ENCODE peak calls at places on chromosome 2, in six cellular contexts. U is activated T-cell treated with anti-CD3 and anti-CD28 coated beads, Interleukin-2, amount 50 U/mL, for 24 hours; O is WTC11; D is stimulated activated CD8-positive, alpha-beta memory T cell treated with anti-CD3 and anti-CD28 coated beads, Interleukin-2, amount 100 ng/mL, for 1 hour; Q is NCI-H1417; W is CD4-positive, alpha-beta T cell. C is an unnamed sample.

GRCh38 chr2:166406374-166406773 is 30.6 kb upstream of the SCN9A start:
- DNase-seq in U (no peak), O (no peak), D (no peak), Q (no peak), W (no peak), C (no peak)

GRCh38 chr2:162328424-162329157 is 10.1 kb upstream of the IFIH1 start:
- DNase-seq in U (no peak), O (no peak), D (no peak), Q (no peak), W (no peak), C (no peak)

GRCh38 chr2:133674433-133675331 is 106.4 kb upstream of the NCKAP5 start:
- DNase-seq in U (no peak), O (peak; percentile 30), D (no peak), Q (peak; percentile 87), W (no peak), C (peak; percentile 63)

GRCh38 chr2:120445431-120446143 is 99.7 kb downstream of the INHBB start:
- DNase-seq in U (no peak), O (no peak), D (no peak), Q (peak; percentile 4), W (no peak), C (no peak)

GRCh38 chr2:170926743-170927297 is 2.2 kb upstream of the GORASP2 start:
- DNase-seq in U (no peak), O (no peak), D (no peak), Q (no peak), W (no peak), C (no peak)

GRCh38 chr2:69955029-69955428 is 6.4 kb downstream of the ASPRV1 start:
- DNase-seq in U (peak; percentile 13), O (no peak), D (no peak), Q (no peak), W (no peak), C (no peak)

GRCh38 chr2:233267516-233268245 is 16.2 kb downstream of the ATG16L1 start:
- DNase-seq in U (peak; percentile 74), O (no peak), D (peak; percentile 56), Q (no peak), W (peak; percentile 68), C (no peak)

GRCh38 chr2:195413422-195413821 is 243.6 kb upstream of the SLC39A10 start:
- DNase-seq in U (no peak), O (no peak), D (no peak), Q (no peak), W (no peak), C (no peak)

GRCh38 chr2:230664128-230664527 is 48.5 kb upstream of the CAB39 start:
- DNase-seq in U (peak; percentile 52), O (no peak), D (no peak), Q (no peak), W (no peak), C (no peak)

GRCh38 chr2:230668939-230669303 is 43.7 kb upstream of the CAB39 start:
- DNase-seq in U (no peak), O (no peak), D (no peak), Q (no peak), W (no peak), C (no peak)

GRCh38 chr2:40439473-40439872 is 12.4 kb downstream of the SLC8A1 start:
- DNase-seq in U (no peak), O (no peak), D (no peak), Q (no peak), W (no peak), C (no peak)

GRCh38 chr2:239548491-239548890 is 147.7 kb upstream of the HDAC4 start:
- DNase-seq in U (peak; percentile 72), O (no peak), D (peak; percentile 7), Q (no peak), W (peak; percentile 41), C (no peak)

GRCh38 chr2:147082850-147083522 is 761.8 kb upstream of the ACVR2A start:
- DNase-seq in U (no peak), O (peak; percentile 69), D (no peak), Q (peak; percentile 90), W (peak; percentile 22), C (peak; percentile 89)

GRCh38 chr2:152661076-152661475 is 56.2 kb downstream of the PRPF40A start:
- DNase-seq in U (no peak), O (no peak), D (no peak), Q (no peak), W (no peak), C (no peak)

GRCh38 chr2:36516136-36516870 is 81.7 kb downstream of the FEZ2 start:
- DNase-seq in U (no peak), O (no peak), D (no peak), Q (no peak), W (no peak), C (no peak)

GRCh38 chr2:230900336-230900995 is 24.6 kb downstream of the GPR55 start:
- DNase-seq in U (peak; percentile 32), O (no peak), D (no peak), Q (no peak), W (no peak), C (no peak)

GRCh38 chr2:174350018-174350417 is 15.3 kb downstream of the SP9 start:
- DNase-seq in U (no peak), O (no peak), D (no peak), Q (peak; percentile 1), W (no peak), C (peak; percentile 66)

GRCh38 chr2:148888003-148888501 is 13.0 kb downstream of the KIF5C start:
- DNase-seq in U (peak; percentile 52), O (peak; percentile 44), D (no peak), Q (peak; percentile 89), W (no peak), C (peak; percentile 63)

GRCh38 chr2:97957432-97958183 is 38.1 kb downstream of the TMEM131 start:
- DNase-seq in U (no peak), O (no peak), D (no peak), Q (no peak), W (no peak), C (peak; percentile 34)

GRCh38 chr2:44902178-44902577 is 39.3 kb upstream of the SIX3 start:
- DNase-seq in U (no peak), O (no peak), D (no peak), Q (peak; percentile 78), W (no peak), C (no peak)

GRCh38 chr2:111638274-111638877 is 245.6 kb downstream of the ANAPC1 start:
- DNase-seq in U (no peak), O (no peak), D (no peak), Q (no peak), W (no peak), C (no peak)

GRCh38 chr2:20005891-20006470 is 6.5 kb downstream of the MATN3 start:
- DNase-seq in U (no peak), O (no peak), D (no peak), Q (no peak), W (no peak), C (no peak)

GRCh38 chr2:163737563-163737962 is 1.8 kb upstream of the FIGN start:
- DNase-seq in U (no peak), O (no peak), D (no peak), Q (peak; percentile 25), W (no peak), C (no peak)

GRCh38 chr2:105744909-105745853 is at the start of gene NCK2:
- DNase-seq in U (peak; percentile 67), O (peak; percentile 44), D (no peak), Q (peak; percentile 76), W (no peak), C (peak; percentile 53)

GRCh38 chr2:130819915-130820861 is 16.5 kb upstream of the ARHGEF4 start:
- DNase-seq in U (no peak), O (peak; percentile 46), D (no peak), Q (no peak), W (no peak), C (peak; percentile 52)

GRCh38 chr2:197992482-197993133 is 188.2 kb downstream of the PLCL1 start:
- DNase-seq in U (no peak), O (no peak), D (no peak), Q (no peak), W (no peak), C (no peak)

GRCh38 chr2:176392744-176393414 is 123.6 kb downstream of the MTX2 start:
- DNase-seq in U (no peak), O (no peak), D (no peak), Q (no peak), W (no peak), C (no peak)

GRCh38 chr2:98547092-98547798 is 61.1 kb downstream of the COA5 start:
- DNase-seq in U (no peak), O (no peak), D (no peak), Q (no peak), W (no peak), C (no peak)

GRCh38 chr2:166138667-166139066 is 10.8 kb upstream of the SCN1A start:
- DNase-seq in U (no peak), O (no peak), D (no peak), Q (no peak), W (no peak), C (no peak)

GRCh38 chr2:76506538-76506937 is 795.8 kb upstream of the GCFC2 start:
- DNase-seq in U (no peak), O (no peak), D (no peak), Q (no peak), W (no peak), C (no peak)